ENCODE peak calls at places on chromosomes 3 and 15, in nine cellular contexts. One of them, this sample, is unnamed.
A peak's percentile ranks its signal among the peaks of the same experiment; 100 is the strongest.

GRCh38 chr3:124397088-124397487 is 333.2 kb upstream of the UMPS start:
- DNase-seq in GM23338: no peak
- DNase-seq in OCI-LY7: no peak
- DNase-seq in Panc1: no peak
- DNase-seq in suprapubic skin: no peak
- DNase-seq in psoas muscle: no peak
- DNase-seq in SK-N-SH: no peak
- DNase-seq in tibial nerve: no peak
- DNase-seq in fibroblast of lung: no peak
- DNase-seq in this sample: no peak

GRCh38 chr3:132317229-132317948 is at the start of gene ACP3:
- DNase-seq in GM23338: peak; percentile 80
- DNase-seq in tibial nerve: peak; percentile 7
- DNase-seq in SK-N-SH: no peak
- DNase-seq in OCI-LY7: peak; percentile 86
- DNase-seq in fibroblast of lung: peak; percentile 90
- DNase-seq in psoas muscle: no peak
- DNase-seq in suprapubic skin: no peak
- DNase-seq in Panc1: no peak
- DNase-seq in this sample: no peak

GRCh38 chr15:31352283-31352880 is 25.7 kb downstream of the KLF13 start:
- DNase-seq in tibial nerve: no peak
- DNase-seq in psoas muscle: peak; percentile 95
- DNase-seq in fibroblast of lung: peak; percentile 17
- DNase-seq in suprapubic skin: no peak
- DNase-seq in OCI-LY7: no peak
- DNase-seq in Panc1: no peak
- DNase-seq in GM23338: no peak
- DNase-seq in SK-N-SH: peak; percentile 79
- DNase-seq in this sample: peak; percentile 24

GRCh38 chr3:3356836-3357235 is 177.3 kb upstream of the CRBN start:
- DNase-seq in OCI-LY7: no peak
- DNase-seq in suprapubic skin: no peak
- DNase-seq in GM23338: no peak
- DNase-seq in SK-N-SH: no peak
- DNase-seq in tibial nerve: no peak
- DNase-seq in Panc1: no peak
- DNase-seq in fibroblast of lung: peak; percentile 8
- DNase-seq in psoas muscle: no peak
- DNase-seq in this sample: no peak

GRCh38 chr3:112394008-112394616 is 61.2 kb downstream of the CD200 start:
- DNase-seq in OCI-LY7: no peak
- DNase-seq in Panc1: no peak
- DNase-seq in tibial nerve: no peak
- DNase-seq in SK-N-SH: no peak
- DNase-seq in GM23338: no peak
- DNase-seq in fibroblast of lung: peak; percentile 31
- DNase-seq in suprapubic skin: no peak
- DNase-seq in psoas muscle: no peak
- DNase-seq in this sample: no peak

GRCh38 chr3:23776352-23776891 is 29.3 kb upstream of the UBE2E1 start:
- DNase-seq in psoas muscle: no peak
- DNase-seq in tibial nerve: peak; percentile 28
- DNase-seq in SK-N-SH: no peak
- DNase-seq in suprapubic skin: no peak
- DNase-seq in Panc1: no peak
- DNase-seq in GM23338: no peak
- DNase-seq in OCI-LY7: no peak
- DNase-seq in fibroblast of lung: peak; percentile 74
- DNase-seq in this sample: no peak

GRCh38 chr3:65836047-65836446 is 202.7 kb downstream of the MAGI1 start:
- DNase-seq in OCI-LY7: no peak
- DNase-seq in SK-N-SH: no peak
- DNase-seq in tibial nerve: no peak
- DNase-seq in GM23338: no peak
- DNase-seq in psoas muscle: no peak
- DNase-seq in suprapubic skin: no peak
- DNase-seq in Panc1: no peak
- DNase-seq in fibroblast of lung: peak; percentile 69
- DNase-seq in this sample: no peak

GRCh38 chr15:84657748-84658079 is 285 bp downstream of the NMB start:
- DNase-seq in GM23338: peak; percentile 24
- DNase-seq in SK-N-SH: no peak
- DNase-seq in Panc1: no peak
- DNase-seq in psoas muscle: peak; percentile 59
- DNase-seq in fibroblast of lung: no peak
- DNase-seq in tibial nerve: no peak
- DNase-seq in suprapubic skin: no peak
- DNase-seq in OCI-LY7: no peak
- DNase-seq in this sample: no peak

GRCh38 chr3:147906275-147906674 is 497.1 kb downstream of the ZIC1 start:
- DNase-seq in Panc1: no peak
- DNase-seq in psoas muscle: no peak
- DNase-seq in SK-N-SH: no peak
- DNase-seq in OCI-LY7: no peak
- DNase-seq in suprapubic skin: no peak
- DNase-seq in fibroblast of lung: peak; percentile 14
- DNase-seq in tibial nerve: no peak
- DNase-seq in GM23338: no peak
- DNase-seq in this sample: no peak

GRCh38 chr3:31962801-31963205 is 18.3 kb downstream of the OSBPL10 start:
- DNase-seq in fibroblast of lung: no peak
- DNase-seq in suprapubic skin: no peak
- DNase-seq in psoas muscle: no peak
- DNase-seq in Panc1: no peak
- DNase-seq in GM23338: no peak
- DNase-seq in SK-N-SH: no peak
- DNase-seq in OCI-LY7: no peak
- DNase-seq in tibial nerve: no peak
- DNase-seq in this sample: no peak

GRCh38 chr15:63791236-63791635 is 42.5 kb downstream of the HERC1 start:
- DNase-seq in fibroblast of lung: peak; percentile 5
- DNase-seq in GM23338: no peak
- DNase-seq in suprapubic skin: no peak
- DNase-seq in psoas muscle: no peak
- DNase-seq in Panc1: no peak
- DNase-seq in SK-N-SH: no peak
- DNase-seq in tibial nerve: no peak
- DNase-seq in OCI-LY7: no peak
- DNase-seq in this sample: no peak

GRCh38 chr15:73369073-73369694 is 426 bp upstream of the HCN4 start:
- DNase-seq in OCI-LY7: no peak
- DNase-seq in suprapubic skin: no peak
- DNase-seq in Panc1: no peak
- DNase-seq in SK-N-SH: peak; percentile 57
- DNase-seq in fibroblast of lung: no peak
- DNase-seq in tibial nerve: no peak
- DNase-seq in psoas muscle: no peak
- DNase-seq in GM23338: peak; percentile 69
- DNase-seq in this sample: no peak

GRCh38 chr15:73367624-73368300 is 996 bp downstream of the HCN4 start:
- DNase-seq in fibroblast of lung: no peak
- DNase-seq in SK-N-SH: peak; percentile 78
- DNase-seq in tibial nerve: no peak
- DNase-seq in OCI-LY7: no peak
- DNase-seq in suprapubic skin: no peak
- DNase-seq in psoas muscle: no peak
- DNase-seq in Panc1: no peak
- DNase-seq in GM23338: peak; percentile 41
- DNase-seq in this sample: peak; percentile 16

GRCh38 chr15:73370151-73370550 is 1.4 kb upstream of the HCN4 start:
- DNase-seq in GM23338: peak; percentile 36
- DNase-seq in suprapubic skin: no peak
- DNase-seq in OCI-LY7: no peak
- DNase-seq in tibial nerve: no peak
- DNase-seq in Panc1: no peak
- DNase-seq in psoas muscle: no peak
- DNase-seq in SK-N-SH: no peak
- DNase-seq in fibroblast of lung: no peak
- DNase-seq in this sample: peak; percentile 35

GRCh38 chr15:73366766-73367623 is 1.8 kb downstream of the HCN4 start:
- DNase-seq in GM23338: peak; percentile 65
- DNase-seq in Panc1: no peak
- DNase-seq in psoas muscle: no peak
- DNase-seq in tibial nerve: no peak
- DNase-seq in fibroblast of lung: no peak
- DNase-seq in SK-N-SH: peak; percentile 40
- DNase-seq in OCI-LY7: no peak
- DNase-seq in suprapubic skin: no peak
- DNase-seq in this sample: peak; percentile 16

DNA sequence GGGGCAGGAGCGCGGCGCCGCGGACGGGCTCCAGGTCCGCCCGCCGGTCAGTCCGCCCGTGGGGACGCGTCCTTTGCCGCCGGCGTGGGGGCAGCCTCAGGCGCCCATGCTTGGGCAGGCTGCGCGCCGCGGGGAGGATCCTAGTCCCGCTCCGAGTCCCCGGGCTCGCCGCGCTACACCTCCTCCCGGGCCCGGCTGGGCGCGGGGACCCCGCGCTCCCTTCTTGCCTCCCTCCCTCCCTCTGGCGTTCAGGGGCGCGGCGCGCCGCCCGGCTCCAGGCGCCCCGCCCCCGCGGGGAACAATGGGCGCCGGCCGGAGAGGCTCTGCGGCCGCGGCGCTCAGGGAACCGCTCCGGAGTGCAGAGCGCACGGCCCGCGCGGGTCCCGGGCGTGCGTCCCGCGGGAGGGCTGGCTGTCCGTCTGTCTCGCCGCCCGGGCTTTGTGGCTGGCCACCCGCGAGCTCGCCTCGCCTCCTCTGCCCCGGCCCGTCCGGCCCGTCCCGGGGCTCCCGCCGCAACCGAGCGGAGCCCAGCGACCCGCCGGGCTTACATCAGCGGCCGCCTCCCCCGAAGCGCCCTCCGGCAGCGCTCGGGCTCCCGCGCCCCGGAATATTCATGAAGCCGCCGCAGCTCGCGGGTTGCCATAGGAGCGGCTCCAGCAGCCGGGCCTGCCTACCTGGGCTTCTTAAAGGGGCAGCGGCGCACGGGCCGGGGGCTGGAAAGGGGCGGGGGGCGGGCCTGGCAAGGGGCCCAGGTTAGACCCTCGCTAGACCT is at the start of gene HCN4:
- DNase-seq in fibroblast of lung: no peak
- DNase-seq in Panc1: no peak
- DNase-seq in psoas muscle: no peak
- DNase-seq in tibial nerve: no peak
- DNase-seq in GM23338: peak; percentile 94
- DNase-seq in SK-N-SH: peak; percentile 81
- DNase-seq in suprapubic skin: no peak
- DNase-seq in OCI-LY7: no peak
- DNase-seq in this sample: peak; percentile 40
- H3K4me3 ChIP-seq in fibroblast of lung: no peak within 1 kb of the TSS
- H3K4me3 ChIP-seq in Panc1: peak within 1 kb of the TSS; percentile 14
- H3K4me3 ChIP-seq in psoas muscle: peak within 1 kb of the TSS; percentile 59
- H3K4me3 ChIP-seq in tibial nerve: no peak within 1 kb of the TSS
- H3K4me3 ChIP-seq in GM23338: peak within 1 kb of the TSS; percentile 76
- H3K4me3 ChIP-seq in SK-N-SH: peak within 1 kb of the TSS; percentile 42
- H3K4me3 ChIP-seq in suprapubic skin: peak within 1 kb of the TSS; percentile 50
- H3K4me3 ChIP-seq in OCI-LY7: no peak within 1 kb of the TSS
- H3K4me3 ChIP-seq in this sample: peak within 1 kb of the TSS; percentile 51

GRCh38 chr3:50318615-50319014 is 3.9 kb downstream of the HYAL2 start:
- DNase-seq in SK-N-SH: no peak
- DNase-seq in fibroblast of lung: no peak
- DNase-seq in OCI-LY7: no peak
- DNase-seq in tibial nerve: no peak
- DNase-seq in Panc1: no peak
- DNase-seq in GM23338: no peak
- DNase-seq in suprapubic skin: no peak
- DNase-seq in psoas muscle: no peak
- DNase-seq in this sample: no peak

GRCh38 chr3:50320853-50321145 is 1.7 kb downstream of the HYAL2 start:
- DNase-seq in Panc1: no peak
- DNase-seq in SK-N-SH: no peak
- DNase-seq in psoas muscle: no peak
- DNase-seq in OCI-LY7: no peak
- DNase-seq in tibial nerve: no peak
- DNase-seq in GM23338: no peak
- DNase-seq in suprapubic skin: no peak
- DNase-seq in fibroblast of lung: no peak
- DNase-seq in this sample: no peak

GRCh38 chr3:50319872-50320625 is 2.5 kb downstream of the HYAL2 start:
- DNase-seq in OCI-LY7: no peak
- DNase-seq in Panc1: no peak
- DNase-seq in suprapubic skin: no peak
- DNase-seq in SK-N-SH: no peak
- DNase-seq in fibroblast of lung: no peak
- DNase-seq in psoas muscle: no peak
- DNase-seq in GM23338: no peak
- DNase-seq in tibial nerve: no peak
- DNase-seq in this sample: no peak

GRCh38 chr3:50318163-50318562 is 4.4 kb downstream of the HYAL2 start:
- DNase-seq in psoas muscle: no peak
- DNase-seq in GM23338: no peak
- DNase-seq in suprapubic skin: no peak
- DNase-seq in Panc1: no peak
- DNase-seq in SK-N-SH: no peak
- DNase-seq in tibial nerve: no peak
- DNase-seq in fibroblast of lung: no peak
- DNase-seq in OCI-LY7: peak; percentile 66
- DNase-seq in this sample: no peak

GRCh38 chr3:50319181-50319871 is 3.2 kb downstream of the HYAL2 start:
- DNase-seq in tibial nerve: no peak
- DNase-seq in OCI-LY7: no peak
- DNase-seq in suprapubic skin: peak; percentile 63
- DNase-seq in GM23338: no peak
- DNase-seq in fibroblast of lung: no peak
- DNase-seq in psoas muscle: no peak
- DNase-seq in SK-N-SH: no peak
- DNase-seq in Panc1: no peak
- DNase-seq in this sample: no peak
- H3K36me3 ChIP-seq in tibial nerve: no peaks in the 10 kb centered on the region
- H3K36me3 ChIP-seq in OCI-LY7: peaks cover 10% of the 10 kb centered on the region
- H3K36me3 ChIP-seq in suprapubic skin: peaks cover 19% of the 10 kb centered on the region
- H3K36me3 ChIP-seq in GM23338: peaks cover 8% of the 10 kb centered on the region
- H3K36me3 ChIP-seq in fibroblast of lung: peaks cover 18% of the 10 kb centered on the region
- H3K36me3 ChIP-seq in psoas muscle: no peaks in the 10 kb centered on the region
- H3K36me3 ChIP-seq in SK-N-SH: peaks cover 15% of the 10 kb centered on the region
- H3K36me3 ChIP-seq in Panc1: no peaks in the 10 kb centered on the region
- H3K36me3 ChIP-seq in this sample: peaks cover 41% of the 10 kb centered on the region

DNA sequence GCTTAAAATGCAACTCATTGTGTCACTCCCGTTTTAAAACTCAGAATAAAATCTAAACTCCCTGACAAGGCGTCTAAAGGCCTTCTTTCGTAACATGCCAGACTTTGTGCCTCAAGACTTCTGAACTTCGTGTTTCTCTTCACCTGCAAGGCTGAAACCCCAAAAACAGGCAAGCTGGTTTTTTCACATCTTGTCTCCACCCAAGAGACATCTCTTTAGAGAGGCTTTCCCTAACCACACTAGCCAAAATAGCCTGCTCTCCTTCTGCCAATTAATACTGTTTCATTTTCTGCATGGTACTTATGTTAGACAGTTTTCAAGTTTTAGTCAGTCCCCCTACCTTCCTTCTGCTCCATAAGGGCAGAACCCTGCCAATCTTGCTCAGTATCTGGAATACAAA is 41.6 kb downstream of the RAF1 start:
- DNase-seq in suprapubic skin: no peak
- DNase-seq in SK-N-SH: no peak
- DNase-seq in OCI-LY7: no peak
- DNase-seq in psoas muscle: no peak
- DNase-seq in GM23338: no peak
- DNase-seq in Panc1: no peak
- DNase-seq in fibroblast of lung: no peak
- DNase-seq in tibial nerve: no peak
- DNase-seq in this sample: no peak
- H3K27ac ChIP-seq in suprapubic skin: no peak overlapping the region
- H3K27ac ChIP-seq in SK-N-SH: no peak overlapping the region
- H3K27ac ChIP-seq in OCI-LY7: no peak overlapping the region
- H3K27ac ChIP-seq in psoas muscle: peak overlapping the region; percentile 39
- H3K27ac ChIP-seq in GM23338: no peak overlapping the region
- H3K27ac ChIP-seq in Panc1: no peak overlapping the region
- H3K27ac ChIP-seq in fibroblast of lung: no peak overlapping the region
- H3K27ac ChIP-seq in tibial nerve: no peak overlapping the region
- H3K27ac ChIP-seq in this sample: no peak overlapping the region

GRCh38 chr15:82063055-82063454 is 17.2 kb upstream of the MEX3B start:
- DNase-seq in GM23338: peak; percentile 70
- DNase-seq in SK-N-SH: no peak
- DNase-seq in Panc1: no peak
- DNase-seq in psoas muscle: no peak
- DNase-seq in OCI-LY7: no peak
- DNase-seq in fibroblast of lung: no peak
- DNase-seq in tibial nerve: no peak
- DNase-seq in suprapubic skin: no peak
- DNase-seq in this sample: no peak
- H3K4me3 ChIP-seq in GM23338: peak overlapping the region; percentile 55
- H3K4me3 ChIP-seq in SK-N-SH: no peak overlapping the region
- H3K4me3 ChIP-seq in Panc1: no peak overlapping the region
- H3K4me3 ChIP-seq in psoas muscle: no peak overlapping the region
- H3K4me3 ChIP-seq in OCI-LY7: no peak overlapping the region
- H3K4me3 ChIP-seq in fibroblast of lung: no peak overlapping the region
- H3K4me3 ChIP-seq in tibial nerve: no peak overlapping the region
- H3K4me3 ChIP-seq in suprapubic skin: no peak overlapping the region
- H3K4me3 ChIP-seq in this sample: no peak overlapping the region